ENCODE peak calls at places on chromosomes 11 and 22, in seven cellular contexts. One of them, this sample, is unnamed.

GRCh38 chr11:60195923-60196368 is 13.1 kb upstream of the MS4A6A start:
- DNase-seq in H1: no peak
- DNase-seq in H9: no peak
- DNase-seq in trophoblast cell: no peak
- DNase-seq in mesenchymal stem cell: no peak
- DNase-seq in neuronal stem cell: no peak
- DNase-seq in IMR-90: no peak
- DNase-seq in this sample: no peak

GRCh38 chr11:131392528-131393255 is 22.3 kb downstream of the NTM start:
- DNase-seq in neuronal stem cell: no peak
- DNase-seq in H1: no peak
- DNase-seq in mesenchymal stem cell: no peak
- DNase-seq in H9: peak
- DNase-seq in IMR-90: no peak
- DNase-seq in trophoblast cell: no peak
- DNase-seq in this sample: peak

GRCh38 chr11:77200869-77201268 is 72.8 kb downstream of the MYO7A start:
- DNase-seq in neuronal stem cell: no peak
- DNase-seq in H9: no peak
- DNase-seq in IMR-90: no peak
- DNase-seq in H1: no peak
- DNase-seq in mesenchymal stem cell: no peak
- DNase-seq in trophoblast cell: no peak
- DNase-seq in this sample: no peak

GRCh38 chr11:69353696-69354544 is 60.0 kb downstream of the MYEOV start:
- DNase-seq in neuronal stem cell: no peak
- DNase-seq in IMR-90: no peak
- DNase-seq in trophoblast cell: no peak
- DNase-seq in H9: no peak
- DNase-seq in mesenchymal stem cell: no peak
- DNase-seq in H1: peak
- DNase-seq in this sample: no peak

GRCh38 chr11:121755191-121755590 is 302.4 kb upstream of the SORL1-AS1 start:
- DNase-seq in IMR-90: no peak
- DNase-seq in H9: no peak
- DNase-seq in neuronal stem cell: no peak
- DNase-seq in mesenchymal stem cell: no peak
- DNase-seq in trophoblast cell: no peak
- DNase-seq in H1: no peak
- DNase-seq in this sample: no peak

GRCh38 chr11:119422505-119423416 is at the start of gene THY1:
- DNase-seq in H1: peak
- DNase-seq in mesenchymal stem cell: peak
- DNase-seq in trophoblast cell: no peak
- DNase-seq in IMR-90: peak
- DNase-seq in H9: peak
- DNase-seq in neuronal stem cell: peak
- DNase-seq in this sample: peak

GRCh38 chr11:45058344-45058743 is 88.1 kb upstream of the PRDM11 start:
- DNase-seq in mesenchymal stem cell: no peak
- DNase-seq in neuronal stem cell: no peak
- DNase-seq in IMR-90: no peak
- DNase-seq in H9: no peak
- DNase-seq in H1: no peak
- DNase-seq in trophoblast cell: no peak
- DNase-seq in this sample: no peak

GRCh38 chr11:115148691-115149090 is 355.5 kb downstream of the CADM1 start:
- DNase-seq in H9: no peak
- DNase-seq in mesenchymal stem cell: no peak
- DNase-seq in neuronal stem cell: no peak
- DNase-seq in IMR-90: no peak
- DNase-seq in trophoblast cell: no peak
- DNase-seq in H1: no peak
- DNase-seq in this sample: no peak

GRCh38 chr11:120893431-120894206 is 130.3 kb upstream of the TBCEL start:
- DNase-seq in mesenchymal stem cell: no peak
- DNase-seq in H9: no peak
- DNase-seq in H1: no peak
- DNase-seq in IMR-90: no peak
- DNase-seq in trophoblast cell: no peak
- DNase-seq in neuronal stem cell: no peak
- DNase-seq in this sample: no peak

GRCh38 chr11:27497284-27497866 is 9.2 kb downstream of the LIN7C start:
- DNase-seq in mesenchymal stem cell: peak
- DNase-seq in neuronal stem cell: no peak
- DNase-seq in H1: no peak
- DNase-seq in H9: no peak
- DNase-seq in trophoblast cell: no peak
- DNase-seq in IMR-90: peak
- DNase-seq in this sample: no peak

GRCh38 chr11:34226210-34226609 is 120.8 kb downstream of the NAT10 start:
- DNase-seq in neuronal stem cell: no peak
- DNase-seq in H1: no peak
- DNase-seq in mesenchymal stem cell: no peak
- DNase-seq in IMR-90: no peak
- DNase-seq in H9: no peak
- DNase-seq in trophoblast cell: no peak
- DNase-seq in this sample: no peak

GRCh38 chr11:76669901-76670474 is 559 bp downstream of the LRRC32 start:
- DNase-seq in neuronal stem cell: no peak
- DNase-seq in H9: no peak
- DNase-seq in H1: no peak
- DNase-seq in IMR-90: peak
- DNase-seq in mesenchymal stem cell: peak
- DNase-seq in trophoblast cell: peak
- DNase-seq in this sample: no peak

GRCh38 chr22:27873476-27873875 is 45.6 kb downstream of the PITPNB start:
- DNase-seq in trophoblast cell: no peak
- DNase-seq in H9: no peak
- DNase-seq in neuronal stem cell: no peak
- DNase-seq in mesenchymal stem cell: no peak
- DNase-seq in IMR-90: no peak
- DNase-seq in H1: no peak
- DNase-seq in this sample: no peak

GRCh38 chr11:46649180-46649738 is 31.9 kb downstream of the ATG13 start:
- DNase-seq in IMR-90: peak
- DNase-seq in neuronal stem cell: peak
- DNase-seq in trophoblast cell: peak
- DNase-seq in mesenchymal stem cell: peak
- DNase-seq in H9: no peak
- DNase-seq in H1: no peak
- DNase-seq in this sample: peak

GRCh38 chr11:100769165-100769564 is 82.1 kb downstream of the ARHGAP42 start:
- DNase-seq in IMR-90: no peak
- DNase-seq in H1: no peak
- DNase-seq in trophoblast cell: no peak
- DNase-seq in H9: no peak
- DNase-seq in neuronal stem cell: no peak
- DNase-seq in mesenchymal stem cell: no peak
- DNase-seq in this sample: peak

GRCh38 chr22:47372111-47372581 is 609.7 kb downstream of the TBC1D22A start:
- DNase-seq in neuronal stem cell: no peak
- DNase-seq in trophoblast cell: no peak
- DNase-seq in H9: no peak
- DNase-seq in H1: no peak
- DNase-seq in mesenchymal stem cell: no peak
- DNase-seq in IMR-90: no peak
- DNase-seq in this sample: no peak

GRCh38 chr11:112589132-112589531 is 328.5 kb upstream of the PLET1 start:
- DNase-seq in mesenchymal stem cell: peak
- DNase-seq in neuronal stem cell: no peak
- DNase-seq in H9: no peak
- DNase-seq in IMR-90: no peak
- DNase-seq in trophoblast cell: no peak
- DNase-seq in H1: no peak
- DNase-seq in this sample: no peak

GRCh38 chr22:49862408-49862776 is 8.7 kb downstream of the ZBED4 start:
- DNase-seq in IMR-90: no peak
- DNase-seq in neuronal stem cell: no peak
- DNase-seq in H1: no peak
- DNase-seq in trophoblast cell: no peak
- DNase-seq in mesenchymal stem cell: no peak
- DNase-seq in H9: no peak
- DNase-seq in this sample: no peak

GRCh38 chr22:45878051-45878764 is 98.8 kb downstream of the WNT7B start:
- DNase-seq in IMR-90: no peak
- DNase-seq in neuronal stem cell: no peak
- DNase-seq in mesenchymal stem cell: no peak
- DNase-seq in H1: peak
- DNase-seq in H9: peak
- DNase-seq in trophoblast cell: no peak
- DNase-seq in this sample: peak

GRCh38 chr11:34860034-34860433 is 56.1 kb downstream of the APIP start:
- DNase-seq in IMR-90: no peak
- DNase-seq in H9: no peak
- DNase-seq in trophoblast cell: no peak
- DNase-seq in neuronal stem cell: no peak
- DNase-seq in mesenchymal stem cell: no peak
- DNase-seq in H1: no peak
- DNase-seq in this sample: no peak

GRCh38 chr11:74646215-74646614 is 53.8 kb downstream of the POLD3 start:
- DNase-seq in H1: no peak
- DNase-seq in H9: no peak
- DNase-seq in mesenchymal stem cell: no peak
- DNase-seq in trophoblast cell: no peak
- DNase-seq in neuronal stem cell: no peak
- DNase-seq in IMR-90: no peak
- DNase-seq in this sample: no peak

GRCh38 chr11:834371-835316 is 1.9 kb downstream of the CD151 start:
- DNase-seq in H9: peak
- DNase-seq in IMR-90: peak
- DNase-seq in trophoblast cell: peak
- DNase-seq in neuronal stem cell: no peak
- DNase-seq in mesenchymal stem cell: peak
- DNase-seq in H1: no peak
- DNase-seq in this sample: no peak

GRCh38 chr11:63719987-63720386 is 38.7 kb downstream of the RTN3 start:
- DNase-seq in mesenchymal stem cell: no peak
- DNase-seq in trophoblast cell: peak
- DNase-seq in H1: no peak
- DNase-seq in H9: no peak
- DNase-seq in IMR-90: peak
- DNase-seq in neuronal stem cell: no peak
- DNase-seq in this sample: no peak

GRCh38 chr22:28146401-28147304 is 227.6 kb upstream of the PITPNB start:
- DNase-seq in neuronal stem cell: no peak
- DNase-seq in IMR-90: no peak
- DNase-seq in H9: no peak
- DNase-seq in mesenchymal stem cell: no peak
- DNase-seq in trophoblast cell: no peak
- DNase-seq in H1: no peak
- DNase-seq in this sample: no peak

GRCh38 chr11:93532285-93532789 is 10.9 kb downstream of the SMCO4 start:
- DNase-seq in mesenchymal stem cell: peak
- DNase-seq in H9: no peak
- DNase-seq in IMR-90: peak
- DNase-seq in trophoblast cell: no peak
- DNase-seq in neuronal stem cell: no peak
- DNase-seq in H1: no peak
- DNase-seq in this sample: no peak

GRCh38 chr11:43905788-43906187 is 25.2 kb downstream of the ALKBH3 start:
- DNase-seq in H1: no peak
- DNase-seq in mesenchymal stem cell: no peak
- DNase-seq in neuronal stem cell: no peak
- DNase-seq in IMR-90: peak
- DNase-seq in H9: no peak
- DNase-seq in trophoblast cell: no peak
- DNase-seq in this sample: peak

GRCh38 chr11:2700415-2701211 is 819 bp upstream of the KCNQ1OT1 start:
- DNase-seq in H9: peak
- DNase-seq in IMR-90: no peak
- DNase-seq in mesenchymal stem cell: peak
- DNase-seq in trophoblast cell: no peak
- DNase-seq in neuronal stem cell: peak
- DNase-seq in H1: no peak
- DNase-seq in this sample: peak

GRCh38 chr11:12240669-12241068 is 130.3 kb downstream of the MICAL2 start:
- DNase-seq in trophoblast cell: no peak
- DNase-seq in IMR-90: no peak
- DNase-seq in H1: no peak
- DNase-seq in mesenchymal stem cell: no peak
- DNase-seq in neuronal stem cell: no peak
- DNase-seq in H9: no peak
- DNase-seq in this sample: no peak
- H3K18ac ChIP-seq in trophoblast cell: no peak
- H3K18ac ChIP-seq in IMR-90: no peak
- H3K18ac ChIP-seq in H1: no peak
- H3K18ac ChIP-seq in mesenchymal stem cell: no peak
- H3K18ac ChIP-seq in neuronal stem cell: no peak
- H3K18ac ChIP-seq in H9: no peak
- H3K18ac ChIP-seq in this sample: no peak

DNA sequence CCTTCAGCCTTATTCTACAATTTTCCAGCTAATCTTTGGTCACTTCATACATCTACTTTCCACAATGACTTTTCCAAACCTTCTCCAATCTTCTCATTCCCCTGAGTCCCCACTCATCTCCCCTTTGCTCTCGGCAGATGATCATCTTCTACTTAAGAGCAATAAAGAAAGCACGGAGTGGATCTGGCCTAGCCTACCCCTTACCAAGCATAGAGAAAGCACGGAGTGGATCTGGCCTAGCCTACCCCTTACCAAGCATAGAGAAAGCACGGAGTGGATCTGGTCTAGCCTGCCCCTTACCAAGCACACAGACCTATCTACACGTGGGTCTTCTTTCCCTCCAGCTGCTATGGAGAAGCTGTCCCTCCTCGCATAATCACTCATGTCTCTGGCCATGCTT is 558.6 kb downstream of the OPCML start:
- DNase-seq in H1: no peak
- DNase-seq in mesenchymal stem cell: no peak
- DNase-seq in trophoblast cell: no peak
- DNase-seq in H9: no peak
- DNase-seq in neuronal stem cell: no peak
- DNase-seq in IMR-90: no peak
- DNase-seq in this sample: peak
- H3K18ac ChIP-seq in H1: no peak
- H3K18ac ChIP-seq in mesenchymal stem cell: no peak
- H3K18ac ChIP-seq in trophoblast cell: no peak
- H3K18ac ChIP-seq in H9: no peak
- H3K18ac ChIP-seq in neuronal stem cell: no peak
- H3K18ac ChIP-seq in IMR-90: no peak
- H3K18ac ChIP-seq in this sample: no peak

DNA sequence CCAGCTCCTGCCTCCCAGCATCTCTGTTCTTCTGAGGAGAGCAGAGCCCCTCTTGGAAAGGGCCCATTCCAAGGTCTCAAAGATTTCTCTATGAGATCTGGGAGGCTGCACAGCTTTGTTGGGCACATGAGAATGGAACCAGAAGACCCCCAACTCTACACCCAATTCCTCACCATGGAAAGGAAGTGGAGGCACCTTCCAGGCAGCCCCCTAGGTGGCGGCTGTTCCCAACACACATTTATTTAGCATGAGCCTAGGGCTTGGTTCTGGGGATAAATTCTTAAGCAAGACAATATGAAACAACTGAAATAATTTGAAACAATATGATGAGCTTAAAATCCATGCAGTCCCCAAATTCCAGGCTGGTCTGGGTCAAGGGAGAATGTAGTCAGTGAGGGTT is 100.4 kb downstream of the TIMP3 start:
- DNase-seq in neuronal stem cell: no peak
- DNase-seq in mesenchymal stem cell: no peak
- DNase-seq in H9: no peak
- DNase-seq in trophoblast cell: no peak
- DNase-seq in H1: no peak
- DNase-seq in IMR-90: no peak
- DNase-seq in this sample: no peak
- H3K18ac ChIP-seq in neuronal stem cell: no peak
- H3K18ac ChIP-seq in mesenchymal stem cell: no peak
- H3K18ac ChIP-seq in H9: no peak
- H3K18ac ChIP-seq in trophoblast cell: no peak
- H3K18ac ChIP-seq in H1: no peak
- H3K18ac ChIP-seq in IMR-90: no peak
- H3K18ac ChIP-seq in this sample: no peak

GRCh38 chr11:71472357-71472885 is 19.4 kb downstream of the NADSYN1 start:
- DNase-seq in neuronal stem cell: no peak
- DNase-seq in mesenchymal stem cell: no peak
- DNase-seq in H1: no peak
- DNase-seq in trophoblast cell: no peak
- DNase-seq in H9: no peak
- DNase-seq in IMR-90: no peak
- DNase-seq in this sample: peak
- H3K18ac ChIP-seq in neuronal stem cell: peak
- H3K18ac ChIP-seq in mesenchymal stem cell: no peak
- H3K18ac ChIP-seq in H1: no peak
- H3K18ac ChIP-seq in trophoblast cell: no peak
- H3K18ac ChIP-seq in H9: no peak
- H3K18ac ChIP-seq in IMR-90: no peak
- H3K18ac ChIP-seq in this sample: no peak